ENCODE peak calls at places on chromosome 12, in four cellular contexts. R is GM10248, K is EL, U is NCI-H345. Q is an unnamed sample.

GRCh38 chr12:124695861-124696260 is 128.4 kb upstream of the NCOR2 start:
- DNase-seq in R (no peak), K (no peak), U (no peak), Q (no peak)

GRCh38 chr12:2624543-2625266 is 170.1 kb upstream of the FKBP4 start:
- DNase-seq in R (no peak), K (peak; percentile 72), U (no peak), Q (no peak)

GRCh38 chr12:57518920-57519757 is 1.2 kb downstream of the DDIT3 start:
- DNase-seq in R (no peak), K (peak; percentile 43), U (no peak), Q (no peak)

GRCh38 chr12:47214771-47215170 is 135.0 kb upstream of the AMIGO2 start:
- DNase-seq in R (no peak), K (no peak), U (no peak), Q (no peak)

GRCh38 chr12:59182191-59182590 is 261.9 kb upstream of the LRIG3 start:
- DNase-seq in R (peak; percentile 16), K (no peak), U (no peak), Q (no peak)

GRCh38 chr12:102980350-102980749 is 22.9 kb downstream of the ASCL1 start:
- DNase-seq in R (no peak), K (no peak), U (no peak), Q (no peak)

GRCh38 chr12:120874547-120875245 is 29.5 kb downstream of the SPPL3 start:
- DNase-seq in R (no peak), K (no peak), U (no peak), Q (no peak)

GRCh38 chr12:92141585-92142244 is 3.9 kb downstream of the BTG1 start:
- DNase-seq in R (no peak), K (no peak), U (no peak), Q (no peak)

GRCh38 chr12:112800183-112800582 is 8.6 kb downstream of the RPH3A start:
- DNase-seq in R (no peak), K (no peak), U (no peak), Q (no peak)

GRCh38 chr12:14275111-14275510 is 90.4 kb upstream of the ATF7IP start:
- DNase-seq in R (no peak), K (no peak), U (no peak), Q (no peak)

GRCh38 chr12:11568762-11569478 is 80.6 kb upstream of the ETV6 start:
- DNase-seq in R (peak; percentile 52), K (no peak), U (no peak), Q (no peak)

GRCh38 chr12:51270847-51271518 is 768 bp upstream of the SMAGP start:
- DNase-seq in R (no peak), K (peak; percentile 85), U (no peak), Q (no peak)

GRCh38 chr12:127559349-127560040 is 707.5 kb upstream of the TMEM132C start:
- DNase-seq in R (no peak), K (peak; percentile 96), U (peak; percentile 97), Q (peak; percentile 70)

GRCh38 chr12:68334136-68334535 is 2.0 kb upstream of the MDM1 start:
- DNase-seq in R (peak; percentile 22), K (no peak), U (peak; percentile 64), Q (peak; percentile 24)

GRCh38 chr12:99087278-99087677 is 442.2 kb downstream of the APAF1 start:
- DNase-seq in R (no peak), K (no peak), U (peak; percentile 36), Q (no peak)

GRCh38 chr12:83559650-83560049 is 872.9 kb downstream of the TMTC2 start:
- DNase-seq in R (no peak), K (no peak), U (no peak), Q (no peak)

Q was measured in CMK.